ENCODE peak calls at places on chromosomes 6 and 20, in seven cellular contexts. A is GM23338, M is PC-3, J is left ventricle myocardium inferior, E is heart right ventricle, N is K562, G is GM12865. Y is an unnamed sample.

GRCh38 chr6:129767776-129768490 is 58.0 kb upstream of the ARHGAP18 start:
- DNase-seq in A (no peak), M (no peak), J (no peak), E (no peak), N (no peak), G (no peak), Y (no peak)

GRCh38 chr6:29964553-29964903 is 22.2 kb downstream of the HLA-A start:
- DNase-seq in A (no peak), M (no peak), J (no peak), E (no peak), N (no peak), G (no peak), Y (no peak)

GRCh38 chr6:119241124-119241491 is 108.5 kb downstream of the MAN1A1 start:
- DNase-seq in A (no peak), M (no peak), J (no peak), E (peak), N (no peak), G (peak), Y (no peak)

GRCh38 chr20:54292186-54292585 is 84.3 kb downstream of the PFDN4 start:
- DNase-seq in A (no peak), M (peak), J (no peak), E (no peak), N (no peak), G (no peak), Y (no peak)

GRCh38 chr6:84877515-84878210 is 113.3 kb upstream of the TBX18 start:
- DNase-seq in A (no peak), M (no peak), J (no peak), E (no peak), N (no peak), G (no peak), Y (no peak)

GRCh38 chr6:43807228-43808061 is 37.4 kb downstream of the VEGFA start:
- DNase-seq in A (no peak), M (no peak), J (no peak), E (no peak), N (peak), G (no peak), Y (no peak)

GRCh38 chr6:10528170-10528981 is 7.2 kb downstream of the GCNT2 start:
- DNase-seq in A (no peak), M (peak), J (no peak), E (no peak), N (no peak), G (peak), Y (no peak)

GRCh38 chr20:47785900-47786762 is 850 bp upstream of the SULF2 start:
- DNase-seq in A (peak), M (peak), J (peak), E (peak), N (peak), G (peak), Y (peak)

GRCh38 chr20:11411765-11412164 is 505.9 kb upstream of the BTBD3 start:
- DNase-seq in A (peak), M (no peak), J (no peak), E (no peak), N (no peak), G (no peak), Y (no peak)

GRCh38 chr6:64908104-64908503 is 798.9 kb downstream of the EYS start:
- DNase-seq in A (no peak), M (no peak), J (no peak), E (no peak), N (no peak), G (no peak), Y (no peak)

GRCh38 chr6:136103763-136104311 is 146.3 kb downstream of the MTFR2 start:
- DNase-seq in A (peak), M (no peak), J (peak), E (peak), N (no peak), G (no peak), Y (no peak)

GRCh38 chr20:18739785-18740184 is 73.8 kb upstream of the SCP2D1 start:
- DNase-seq in A (peak), M (no peak), J (no peak), E (no peak), N (peak), G (no peak), Y (peak)

GRCh38 chr6:2104524-2104880 is 140.9 kb downstream of the GMDS start:
- DNase-seq in A (no peak), M (no peak), J (no peak), E (no peak), N (no peak), G (no peak), Y (no peak)

GRCh38 chr6:2101213-2101612 is 144.2 kb downstream of the GMDS start:
- DNase-seq in A (no peak), M (no peak), J (no peak), E (no peak), N (no peak), G (no peak), Y (no peak)

GRCh38 chr6:2102966-2103365 is 142.4 kb downstream of the GMDS start:
- DNase-seq in A (no peak), M (no peak), J (no peak), E (no peak), N (no peak), G (no peak), Y (no peak)

GRCh38 chr6:2102316-2102883 is 143.0 kb downstream of the GMDS start:
- DNase-seq in A (no peak), M (no peak), J (no peak), E (no peak), N (no peak), G (no peak), Y (no peak)

DNA sequence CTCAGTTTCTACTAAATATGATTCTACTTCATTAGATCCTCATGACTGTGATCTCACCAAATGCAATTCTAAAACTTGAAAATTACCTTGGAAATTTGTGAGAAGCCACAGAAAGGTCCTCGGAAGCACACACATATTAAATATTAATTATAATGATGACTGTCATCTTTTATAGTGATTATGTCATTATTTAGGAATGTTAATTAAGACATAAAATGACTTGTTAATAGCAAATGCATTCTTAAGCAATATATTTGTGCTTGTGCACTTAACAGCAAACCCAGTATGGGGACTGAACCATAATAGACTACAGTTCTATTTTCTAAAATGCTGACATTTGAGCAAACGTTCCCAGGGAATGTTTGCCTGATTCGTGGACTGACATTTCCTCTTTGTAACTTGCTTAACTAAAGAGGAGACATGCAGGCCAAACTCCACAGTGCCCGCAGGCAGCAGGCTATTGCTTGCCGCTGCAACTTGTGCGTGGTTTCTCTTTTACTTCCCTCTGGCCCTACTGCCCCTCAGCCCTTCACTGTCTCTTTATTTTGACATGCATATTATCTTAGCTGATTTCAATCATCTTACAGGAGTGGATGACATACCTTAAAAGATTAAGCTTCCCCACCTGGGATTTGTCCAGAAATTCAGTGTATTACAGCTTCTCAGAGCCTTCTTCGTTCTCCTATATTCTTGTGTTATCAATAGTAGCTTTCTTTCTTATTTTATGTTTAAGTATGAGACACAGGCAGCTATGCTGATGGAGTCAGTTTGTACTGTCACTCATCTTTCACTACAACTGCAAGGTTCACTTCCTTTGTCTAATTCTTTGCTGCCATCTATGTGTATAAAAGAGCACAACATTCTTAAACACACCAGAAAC is 141.5 kb downstream of the GMDS start:
- DNase-seq in A (no peak), M (peak), J (no peak), E (no peak), N (peak), G (peak), Y (no peak)
- TF ChIP-seq CTCF in A (peak), M (peak), J (peak), E (peak), N (peak), G (peak), Y (peak)

GRCh38 chr6:37566209-37566859 is 66.6 kb upstream of the CCDC167 start:
- DNase-seq in A (peak), M (peak), J (peak), E (peak), N (peak), G (peak), Y (peak)
- H3K4me3 ChIP-seq in A (peak), M (peak), J (peak), E (peak), N (no peak), G (peak), Y (peak)

DNA sequence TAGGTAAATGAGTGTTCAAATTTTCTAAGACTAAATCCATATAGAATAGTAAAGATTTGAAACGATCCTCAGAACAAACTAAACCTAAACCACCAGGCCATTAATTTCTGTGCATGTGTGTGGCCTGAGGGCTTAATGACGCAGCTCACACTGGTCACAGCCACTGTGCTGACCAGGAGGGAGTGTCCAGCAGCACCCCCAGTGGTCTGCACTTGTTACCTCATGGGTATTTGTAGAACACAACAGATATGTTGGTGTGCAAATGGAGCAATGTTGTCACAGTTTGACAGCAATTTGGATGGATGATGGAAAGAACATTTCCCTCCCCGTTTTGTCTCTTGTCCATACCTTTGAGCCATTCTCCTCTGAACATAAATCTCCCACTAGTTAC is 122.4 kb upstream of the EXOC2 start:
- DNase-seq in A (no peak), M (no peak), J (no peak), E (no peak), N (peak), G (no peak), Y (no peak)
- TF ChIP-seq CTCF in A (peak), M (peak), J (peak), E (peak), N (peak), G (no peak), Y (no peak)

DNA sequence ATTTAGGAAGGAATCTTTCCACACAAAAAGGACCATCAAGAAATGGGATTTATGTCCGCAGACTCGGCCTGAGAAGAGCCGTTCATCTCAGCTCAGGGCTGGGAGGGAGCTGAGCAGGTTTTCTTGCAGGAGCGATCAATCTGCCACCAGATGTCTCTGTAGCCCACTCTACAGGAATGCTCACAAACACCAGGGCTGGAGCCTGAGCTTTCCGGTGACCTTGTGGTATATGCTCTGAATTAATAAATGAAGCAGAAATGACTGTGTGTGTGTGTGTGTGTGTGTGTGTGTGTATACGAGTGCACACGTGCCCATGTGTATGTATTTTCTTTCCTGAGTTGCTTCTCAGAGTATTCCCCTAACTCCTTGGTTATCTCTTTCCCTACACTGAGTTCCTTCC is 12.0 kb downstream of the CD83 start:
- DNase-seq in A (peak), M (peak), J (peak), E (peak), N (peak), G (peak), Y (peak)
- H3K4me3 ChIP-seq in A (no peak), M (no peak), J (no peak), E (no peak), N (no peak), G (no peak), Y (no peak)

DNA sequence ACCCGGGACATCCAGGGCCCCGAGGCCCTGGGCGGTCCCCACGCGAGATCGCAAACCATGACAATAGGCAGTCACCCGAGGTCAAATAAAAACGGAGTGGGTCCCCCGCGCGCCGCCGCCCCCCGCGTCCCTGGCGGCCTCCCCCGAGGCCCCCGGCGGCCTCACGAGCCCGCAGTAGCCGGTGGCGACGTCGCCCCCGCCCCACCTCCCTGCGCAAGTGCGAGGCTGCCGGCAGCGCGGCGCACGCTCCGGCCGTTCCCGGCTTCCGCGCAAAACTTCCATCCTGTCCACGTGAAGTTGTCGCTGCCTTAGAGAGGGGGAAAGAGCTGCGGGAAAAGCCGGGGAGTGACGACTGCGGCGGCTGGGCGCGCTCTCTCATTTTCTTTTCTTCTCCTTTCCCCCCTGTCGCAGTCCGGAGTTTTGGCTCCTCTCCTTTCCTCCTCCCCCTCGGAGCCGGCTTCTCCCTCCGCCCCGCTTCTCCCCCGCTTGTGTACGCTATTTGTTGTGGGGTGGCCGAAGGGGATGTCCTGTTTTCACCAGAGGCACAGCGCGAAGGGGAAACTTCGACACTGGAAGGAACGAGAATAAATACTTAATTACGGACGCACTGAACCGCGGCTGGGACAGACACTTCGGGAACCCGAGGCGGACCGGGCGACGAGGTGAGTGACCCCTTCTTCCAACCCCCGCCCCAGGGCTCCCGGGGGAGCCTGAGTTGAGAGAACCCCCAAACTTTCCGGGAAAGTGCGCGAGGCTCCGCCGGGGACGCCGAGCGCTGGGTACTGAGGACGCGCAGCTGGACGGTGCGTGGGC is at the start of gene EYA4:
- DNase-seq in A (peak), M (peak), J (peak), E (peak), N (no peak), G (no peak), Y (no peak)
- TF ChIP-seq CTCF in A (no peak), M (no peak), J (no peak), E (no peak), N (no peak), G (no peak), Y (no peak)

GRCh38 chr6:8739454-8739853 is 304.1 kb upstream of the SLC35B3 start:
- DNase-seq in A (no peak), M (no peak), J (no peak), E (no peak), N (no peak), G (no peak), Y (no peak)

GRCh38 chr6:8738951-8739350 is 303.6 kb upstream of the SLC35B3 start:
- DNase-seq in A (no peak), M (no peak), J (no peak), E (no peak), N (no peak), G (no peak), Y (no peak)

DNA sequence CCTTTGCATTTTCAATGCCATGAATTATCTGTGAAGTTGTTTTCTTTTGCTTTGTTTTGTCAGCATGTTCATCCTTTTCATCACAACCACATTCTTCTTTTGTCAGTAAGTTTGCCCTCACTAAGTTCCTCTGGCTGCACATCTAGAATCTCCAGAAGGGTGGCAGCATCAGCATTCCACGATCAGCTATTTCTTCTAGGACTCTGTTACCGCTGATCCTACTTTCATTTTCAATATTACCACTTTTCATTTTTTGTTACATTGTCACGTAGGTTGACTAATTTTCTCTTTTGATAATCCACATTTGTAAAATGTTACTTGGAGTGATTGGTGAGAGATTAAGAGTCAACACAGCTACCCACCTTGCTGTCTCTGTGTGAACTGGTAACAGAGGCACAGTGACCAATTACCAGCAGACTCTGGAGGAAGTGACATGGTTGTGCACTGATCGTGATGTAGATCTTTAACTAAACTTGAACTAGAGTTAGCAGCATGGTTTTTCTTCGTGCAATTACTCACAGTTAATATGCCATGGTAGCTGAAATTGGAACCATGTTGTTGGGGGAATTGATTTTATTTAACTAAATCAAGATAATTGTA is 307.9 kb upstream of the SLC35B3 start:
- DNase-seq in A (no peak), M (no peak), J (no peak), E (no peak), N (no peak), G (peak), Y (no peak)
- H3K4me3 ChIP-seq in A (no peak), M (peak), J (peak), E (no peak), N (no peak), G (peak), Y (no peak)

DNA sequence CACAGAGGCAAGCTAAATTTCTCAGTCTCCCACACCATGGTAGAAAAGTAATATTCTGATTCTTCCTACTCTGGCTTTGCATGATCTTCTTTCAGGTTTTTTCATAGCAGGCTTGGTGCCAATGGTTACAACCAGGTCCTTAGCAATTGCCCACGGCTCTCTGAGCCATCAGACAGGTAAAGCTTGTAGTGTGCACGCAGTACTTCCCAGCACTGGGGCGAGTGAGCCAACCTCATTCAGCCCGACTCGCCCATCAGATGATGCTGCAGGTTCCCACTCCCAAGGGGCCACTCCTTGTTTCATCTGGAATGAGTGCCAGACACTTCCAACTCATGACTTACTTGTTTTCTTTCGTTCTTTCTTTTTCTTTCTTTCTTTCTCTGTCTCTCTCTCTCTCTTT is 78.3 kb downstream of the PERP start:
- DNase-seq in A (no peak), M (peak), J (no peak), E (no peak), N (no peak), G (no peak), Y (no peak)
- TF ChIP-seq CTCF in A (no peak), M (no peak), J (no peak), E (no peak), N (no peak), G (no peak), Y (no peak)

DNA sequence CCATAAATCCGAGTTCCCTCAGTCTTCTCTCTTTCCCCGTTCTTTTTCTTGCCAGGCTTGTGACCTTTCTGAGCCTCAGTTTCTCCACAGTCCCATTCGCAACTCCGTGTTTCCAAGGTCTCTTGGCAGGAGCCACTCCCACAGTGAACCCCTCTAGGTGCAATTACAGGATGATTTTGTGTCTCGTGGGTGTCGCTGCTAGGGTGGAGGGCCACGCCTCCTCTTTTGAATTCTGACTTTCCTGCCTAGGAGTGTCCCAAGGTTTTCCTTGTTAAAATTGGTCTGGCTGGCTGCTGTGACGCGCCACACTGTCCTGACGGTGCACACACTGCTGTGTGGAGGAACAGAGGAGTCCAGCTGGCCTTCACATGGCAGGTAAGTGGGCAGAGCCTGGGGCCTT is at the start of gene TGM6:
- DNase-seq in A (no peak), M (no peak), J (no peak), E (no peak), N (no peak), G (no peak), Y (no peak)
- H3K4me3 ChIP-seq in A (no peak), M (no peak), J (no peak), E (no peak), N (no peak), G (no peak), Y (no peak)

DNA sequence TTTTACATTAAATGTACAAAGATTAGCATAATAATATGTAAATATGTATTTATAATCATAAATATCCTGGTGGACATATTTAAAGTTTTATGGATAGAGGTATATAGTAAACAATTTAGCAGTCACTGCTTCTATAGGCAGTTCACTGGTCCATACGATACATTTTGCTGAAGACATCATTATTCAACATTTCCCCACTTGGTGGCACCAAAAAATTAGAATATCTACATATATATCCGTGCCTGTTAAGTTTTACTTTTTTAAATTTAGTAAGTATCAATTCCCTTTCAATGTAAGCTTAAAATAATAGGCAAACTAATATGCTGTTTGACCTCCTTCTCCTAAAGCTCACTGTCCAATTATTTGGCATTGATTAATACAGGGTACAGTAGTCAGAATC is 64.2 kb downstream of the LMBRD1 start:
- DNase-seq in A (no peak), M (peak), J (no peak), E (no peak), N (peak), G (peak), Y (no peak)
- TF ChIP-seq CTCF in A (no peak), M (peak), J (peak), E (no peak), N (no peak), G (no peak), Y (peak)